ENCODE peak calls at places on chromosome 17, in five cellular contexts. F, K, J, D and L are unnamed samples.

GRCh38 chr17:6108382-6108781 is 38.2 kb downstream of the WSCD1 start:
- DNase-seq in F (no peak), K (no peak), J (no peak), D (no peak), L (no peak)

GRCh38 chr17:17921192-17922082 is 50.8 kb downstream of the TOM1L2 start:
- DNase-seq in F (peak), K (peak), J (peak), D (peak), L (no peak)

GRCh38 chr17:9072626-9073339 is 51.5 kb downstream of the NTN1 start:
- DNase-seq in F (no peak), K (peak), J (no peak), D (no peak), L (no peak)

GRCh38 chr17:8001976-8002645 is at the start of gene GUCY2D:
- DNase-seq in F (no peak), K (peak), J (no peak), D (no peak), L (no peak)

GRCh38 chr17:8122391-8122922 is 1.4 kb downstream of the HES7 start:
- DNase-seq in F (no peak), K (peak), J (peak), D (no peak), L (peak)

GRCh38 chr17:3944485-3945388 is 19.5 kb downstream of the ATP2A3 start:
- DNase-seq in F (peak), K (peak), J (peak), D (peak), L (peak)

GRCh38 chr17:80122926-80123505 is 21.6 kb downstream of the GAA start:
- DNase-seq in F (no peak), K (peak), J (no peak), D (no peak), L (no peak)

GRCh38 chr17:29763273-29763672 is 140.6 kb upstream of the CORO6 start:
- DNase-seq in F (no peak), K (no peak), J (no peak), D (no peak), L (no peak)

GRCh38 chr17:77555741-77556291 is 402.7 kb upstream of the TNRC6C start:
- DNase-seq in F (no peak), K (no peak), J (no peak), D (no peak), L (no peak)

GRCh38 chr17:28750178-28751047 is 6.6 kb downstream of the TRAF4 start:
- DNase-seq in F (peak), K (peak), J (peak), D (no peak), L (peak)

GRCh38 chr17:77118251-77118928 is 22.4 kb upstream of the SEC14L1 start:
- DNase-seq in F (no peak), K (no peak), J (no peak), D (no peak), L (peak)

GRCh38 chr17:17440938-17441730 is 35.7 kb upstream of the MED9 start:
- DNase-seq in F (no peak), K (no peak), J (no peak), D (no peak), L (no peak)

GRCh38 chr17:29292071-29292991 is 1.6 kb downstream of the NUFIP2 start:
- DNase-seq in F (peak), K (peak), J (peak), D (no peak), L (no peak)

GRCh38 chr17:7184091-7184488 is 4.9 kb upstream of the ASGR1 start:
- DNase-seq in F (no peak), K (no peak), J (no peak), D (no peak), L (no peak)

GRCh38 chr17:31524926-31525800 is 133.7 kb downstream of the RAB11FIP4 start:
- DNase-seq in F (peak), K (peak), J (peak), D (peak), L (peak)

GRCh38 chr17:7232114-7232513 is 2.2 kb downstream of the DVL2 start:
- DNase-seq in F (no peak), K (no peak), J (no peak), D (no peak), L (no peak)

GRCh38 chr17:40564883-40565744 is at the start of gene CCR7:
- DNase-seq in F (no peak), K (peak), J (no peak), D (no peak), L (no peak)

GRCh38 chr17:68381076-68381900 is 76.0 kb downstream of the WIPI1 start:
- DNase-seq in F (no peak), K (no peak), J (peak), D (no peak), L (peak)

GRCh38 chr17:12536021-12536420 is 129.7 kb upstream of the MYOCD start:
- DNase-seq in F (no peak), K (no peak), J (no peak), D (no peak), L (no peak)
- H3K9ac ChIP-seq in F (no peak), K (no peak), J (no peak), D (no peak), L (no peak)

GRCh38 chr17:2440930-2441329 is 40.1 kb upstream of the MNT start:
- DNase-seq in F (no peak), K (no peak), J (no peak), D (no peak), L (no peak)
- H2BK12ac ChIP-seq in F (no peak), K (no peak), J (no peak), D (no peak), L (no peak)

DNA sequence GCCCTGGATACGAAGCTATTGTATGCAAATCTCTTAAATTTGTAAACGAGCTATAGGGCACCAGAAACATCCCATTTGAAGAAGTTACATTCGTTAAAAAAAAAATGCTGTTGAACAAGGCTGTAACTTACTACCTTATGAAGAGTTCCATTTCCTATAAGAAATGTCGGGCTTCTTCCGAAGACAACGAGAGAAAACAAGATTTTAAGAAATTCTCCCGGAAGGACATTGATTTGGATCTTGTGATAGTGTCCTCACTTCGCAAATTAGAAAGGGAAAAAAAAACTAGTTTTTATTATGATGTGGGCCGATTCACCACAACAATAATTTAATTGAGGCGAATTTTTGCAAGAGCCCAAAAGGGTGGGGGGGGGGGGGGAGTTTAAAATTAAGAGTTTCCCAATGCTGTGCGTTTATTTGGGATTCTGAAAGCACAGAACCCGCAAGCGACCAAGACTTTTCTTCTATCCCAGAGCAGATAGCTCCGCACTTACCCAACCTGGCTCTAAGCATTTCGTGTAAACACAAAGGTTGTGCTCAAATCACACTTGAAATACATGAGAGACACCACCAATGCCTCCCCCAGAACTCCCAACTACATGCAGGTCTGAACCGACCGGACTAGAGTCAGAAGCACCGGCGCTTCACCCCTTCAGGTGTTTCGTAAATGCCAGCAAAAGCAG is 1.4 kb upstream of the SOX9 start:
- DNase-seq in F (no peak), K (no peak), J (no peak), D (no peak), L (no peak)
- H3K9ac ChIP-seq in F (no peak), K (no peak), J (peak), D (no peak), L (no peak)

DNA sequence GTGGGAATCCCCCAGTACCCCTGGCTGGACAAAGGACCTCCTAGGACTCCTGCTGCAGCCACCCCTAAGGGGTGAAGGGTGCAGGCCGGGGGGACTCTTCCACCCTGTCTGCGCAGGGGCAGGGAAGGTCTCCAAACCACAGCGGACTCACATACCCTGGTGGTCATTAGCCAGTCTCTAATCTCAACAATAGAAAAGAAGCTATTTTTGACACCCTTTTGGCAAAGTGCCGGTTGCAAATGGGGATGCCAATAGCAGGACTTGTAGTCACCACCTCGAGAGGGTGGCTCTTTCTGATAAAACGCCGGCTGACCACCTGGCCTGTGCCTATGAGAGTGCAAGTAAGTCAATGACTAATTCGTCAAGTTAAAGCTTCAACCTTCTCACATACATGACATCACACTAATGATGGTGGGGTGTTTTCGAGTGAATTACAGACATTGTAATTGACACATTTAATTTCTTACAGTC is 23.0 kb upstream of the DNAH17 start:
- DNase-seq in F (no peak), K (no peak), J (no peak), D (no peak), L (no peak)
- H2BK12ac ChIP-seq in F (no peak), K (no peak), J (no peak), D (no peak), L (no peak)

GRCh38 chr17:2789700-2790099 is 6.5 kb upstream of the RAP1GAP2 start:
- DNase-seq in F (no peak), K (no peak), J (no peak), D (no peak), L (peak)
- H3K9ac ChIP-seq in F (no peak), K (no peak), J (no peak), D (no peak), L (no peak)

DNA sequence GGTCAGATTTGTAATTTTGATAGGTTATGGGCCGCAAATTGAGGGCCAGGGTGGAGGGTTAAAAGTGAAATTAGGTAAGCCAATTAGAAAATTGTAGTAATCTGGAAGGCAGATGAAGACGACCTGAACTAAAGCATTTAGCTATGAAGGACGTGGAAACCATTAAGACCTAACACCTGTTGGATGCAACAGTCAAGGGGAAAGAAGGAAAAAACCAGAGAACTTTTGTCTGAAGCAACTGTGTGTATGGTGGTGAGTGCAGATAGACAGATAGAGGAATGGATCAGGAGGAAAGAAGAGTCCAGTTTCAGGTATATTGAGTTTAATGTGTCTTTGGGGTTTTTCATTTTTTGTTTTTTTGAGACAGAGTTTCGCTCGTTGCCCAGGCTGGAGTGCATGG is 40.2 kb upstream of the MARCHF10 start:
- DNase-seq in F (no peak), K (peak), J (no peak), D (no peak), L (no peak)
- H2BK12ac ChIP-seq in F (no peak), K (no peak), J (no peak), D (no peak), L (no peak)

GRCh38 chr17:27332485-27333409 is 38.8 kb downstream of the WSB1 start:
- DNase-seq in F (peak), K (peak), J (peak), D (peak), L (peak)
- H3K9ac ChIP-seq in F (no peak), K (no peak), J (peak), D (no peak), L (peak)

GRCh38 chr17:48038687-48039086 is 1.1 kb upstream of the COPZ2 start:
- DNase-seq in F (no peak), K (no peak), J (no peak), D (no peak), L (no peak)
- H2BK12ac ChIP-seq in F (no peak), K (no peak), J (no peak), D (no peak), L (no peak)

DNA sequence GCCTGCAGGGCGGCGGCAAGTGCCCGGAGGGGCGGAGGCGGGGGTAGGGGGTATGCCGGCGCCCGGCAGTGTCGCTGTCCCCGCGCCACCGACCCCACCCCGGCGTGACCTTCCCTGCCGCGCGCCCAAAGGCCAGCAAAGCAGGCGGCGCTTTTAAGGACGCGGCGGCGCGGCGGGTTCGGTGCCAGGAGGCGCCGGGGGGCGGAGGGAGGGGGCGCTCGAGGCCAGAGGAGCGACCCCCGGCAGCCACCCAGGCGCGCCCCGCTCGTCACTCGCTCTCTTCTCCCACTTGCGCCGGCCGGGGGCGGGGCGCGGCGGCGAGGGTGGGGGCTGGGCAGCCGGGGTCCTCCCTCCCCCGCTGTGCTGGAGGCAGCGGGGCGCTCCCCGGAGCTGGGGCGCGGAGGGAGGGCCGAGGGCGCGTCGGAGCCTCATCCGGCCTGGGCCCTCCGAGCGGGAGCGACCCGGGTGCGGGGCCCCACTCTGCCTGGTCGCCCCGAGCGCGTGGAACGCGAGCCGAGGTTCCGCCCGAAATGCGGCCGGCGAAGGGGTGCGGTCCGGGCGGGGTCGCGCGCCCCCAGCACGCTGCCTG is 8.5 kb upstream of the BAHCC1 start:
- DNase-seq in F (no peak), K (no peak), J (no peak), D (no peak), L (no peak)
- H3K9ac ChIP-seq in F (peak), K (no peak), J (peak), D (no peak), L (peak)